ENCODE peak calls at places on chromosomes 5 and 9, in seven cellular contexts. One of them, this sample, is unnamed. For H3K9me2, the result is how much of the 10 kb centered on the place peaks cover.

GRCh38 chr5:77644443-77645157 is 6.1 kb upstream of the OTP start:
- DNase-seq in MM.1S: no peak
- DNase-seq in GM23338: peak
- DNase-seq in SK-N-SH: peak
- DNase-seq in HCT116: no peak
- DNase-seq in PC-3: no peak
- DNase-seq in PC-9: no peak
- DNase-seq in this sample: no peak

GRCh38 chr5:156835905-156836304 is 14.2 kb upstream of the PPP1R2B start:
- DNase-seq in MM.1S: peak
- DNase-seq in GM23338: peak
- DNase-seq in SK-N-SH: no peak
- DNase-seq in HCT116: peak
- DNase-seq in PC-3: peak
- DNase-seq in PC-9: no peak
- DNase-seq in this sample: peak

GRCh38 chr5:124402144-124402581 is 344.3 kb downstream of the ZNF608 start:
- DNase-seq in MM.1S: no peak
- DNase-seq in GM23338: no peak
- DNase-seq in SK-N-SH: no peak
- DNase-seq in HCT116: no peak
- DNase-seq in PC-3: peak
- DNase-seq in PC-9: peak
- DNase-seq in this sample: peak

GRCh38 chr9:110919609-110920008 is 118.7 kb downstream of the LPAR1 start:
- DNase-seq in MM.1S: no peak
- DNase-seq in GM23338: no peak
- DNase-seq in SK-N-SH: no peak
- DNase-seq in HCT116: no peak
- DNase-seq in PC-3: peak
- DNase-seq in PC-9: peak
- DNase-seq in this sample: peak

GRCh38 chr9:135962696-135963307 is 1.6 kb upstream of the UBAC1 start:
- DNase-seq in MM.1S: no peak
- DNase-seq in GM23338: no peak
- DNase-seq in SK-N-SH: no peak
- DNase-seq in HCT116: no peak
- DNase-seq in PC-3: no peak
- DNase-seq in PC-9: no peak
- DNase-seq in this sample: no peak

GRCh38 chr5:144191998-144192397 is 21.3 kb downstream of the KCTD16 start:
- DNase-seq in MM.1S: peak
- DNase-seq in GM23338: peak
- DNase-seq in SK-N-SH: no peak
- DNase-seq in HCT116: peak
- DNase-seq in PC-3: peak
- DNase-seq in PC-9: no peak
- DNase-seq in this sample: peak

GRCh38 chr5:10149911-10150310 is 99.8 kb downstream of the ATPSCKMT start:
- DNase-seq in MM.1S: no peak
- DNase-seq in GM23338: no peak
- DNase-seq in SK-N-SH: no peak
- DNase-seq in HCT116: no peak
- DNase-seq in PC-3: no peak
- DNase-seq in PC-9: no peak
- DNase-seq in this sample: no peak

GRCh38 chr5:174527936-174528557 is 196.3 kb upstream of the MSX2 start:
- DNase-seq in MM.1S: no peak
- DNase-seq in GM23338: no peak
- DNase-seq in SK-N-SH: no peak
- DNase-seq in HCT116: no peak
- DNase-seq in PC-3: no peak
- DNase-seq in PC-9: no peak
- DNase-seq in this sample: no peak

GRCh38 chr5:10656176-10656830 is 92.4 kb downstream of the ANKRD33B start:
- DNase-seq in MM.1S: no peak
- DNase-seq in GM23338: no peak
- DNase-seq in SK-N-SH: no peak
- DNase-seq in HCT116: no peak
- DNase-seq in PC-3: peak
- DNase-seq in PC-9: no peak
- DNase-seq in this sample: peak

GRCh38 chr5:152349683-152350526 is 55.2 kb downstream of the NMUR2 start:
- DNase-seq in MM.1S: peak
- DNase-seq in GM23338: peak
- DNase-seq in SK-N-SH: peak
- DNase-seq in HCT116: peak
- DNase-seq in PC-3: peak
- DNase-seq in PC-9: peak
- DNase-seq in this sample: peak

GRCh38 chr9:136644593-136645342 is 17.9 kb upstream of the EGFL7 start:
- DNase-seq in MM.1S: peak
- DNase-seq in GM23338: peak
- DNase-seq in SK-N-SH: peak
- DNase-seq in HCT116: peak
- DNase-seq in PC-3: peak
- DNase-seq in PC-9: peak
- DNase-seq in this sample: no peak

GRCh38 chr5:149386166-149386565 is 7.1 kb upstream of the IL17B start:
- DNase-seq in MM.1S: no peak
- DNase-seq in GM23338: no peak
- DNase-seq in SK-N-SH: no peak
- DNase-seq in HCT116: no peak
- DNase-seq in PC-3: no peak
- DNase-seq in PC-9: no peak
- DNase-seq in this sample: no peak

GRCh38 chr9:135907446-135908333 is at the start of gene CAMSAP1:
- DNase-seq in MM.1S: peak
- DNase-seq in GM23338: peak
- DNase-seq in SK-N-SH: peak
- DNase-seq in HCT116: peak
- DNase-seq in PC-3: peak
- DNase-seq in PC-9: peak
- DNase-seq in this sample: peak

GRCh38 chr9:116998305-116998704 is 311.2 kb downstream of the TRIM32 start:
- DNase-seq in MM.1S: peak
- DNase-seq in GM23338: peak
- DNase-seq in SK-N-SH: no peak
- DNase-seq in HCT116: no peak
- DNase-seq in PC-3: peak
- DNase-seq in PC-9: no peak
- DNase-seq in this sample: peak

GRCh38 chr5:58013542-58014258 is 446.2 kb downstream of the PLK2 start:
- DNase-seq in MM.1S: no peak
- DNase-seq in GM23338: no peak
- DNase-seq in SK-N-SH: no peak
- DNase-seq in HCT116: no peak
- DNase-seq in PC-3: no peak
- DNase-seq in PC-9: no peak
- DNase-seq in this sample: no peak

GRCh38 chr9:38228331-38229122 is 159.5 kb upstream of the SHB start:
- DNase-seq in MM.1S: no peak
- DNase-seq in GM23338: no peak
- DNase-seq in SK-N-SH: peak
- DNase-seq in HCT116: no peak
- DNase-seq in PC-3: no peak
- DNase-seq in PC-9: no peak
- DNase-seq in this sample: no peak

GRCh38 chr5:56677693-56678092 is 137.7 kb upstream of the MAP3K1 start:
- DNase-seq in MM.1S: no peak
- DNase-seq in GM23338: no peak
- DNase-seq in SK-N-SH: no peak
- DNase-seq in HCT116: no peak
- DNase-seq in PC-3: no peak
- DNase-seq in PC-9: no peak
- DNase-seq in this sample: no peak
- H3K9me2 ChIP-seq in MM.1S: under half
- H3K9me2 ChIP-seq in GM23338: under half
- H3K9me2 ChIP-seq in SK-N-SH: under half
- H3K9me2 ChIP-seq in HCT116: under half
- H3K9me2 ChIP-seq in PC-3: under half
- H3K9me2 ChIP-seq in PC-9: under half
- H3K9me2 ChIP-seq in this sample: under half

GRCh38 chr5:178436326-178436940 is 153.8 kb downstream of the COL23A1 start:
- DNase-seq in MM.1S: no peak
- DNase-seq in GM23338: no peak
- DNase-seq in SK-N-SH: no peak
- DNase-seq in HCT116: no peak
- DNase-seq in PC-3: no peak
- DNase-seq in PC-9: no peak
- DNase-seq in this sample: no peak

GRCh38 chr5:178435321-178436238 is 154.6 kb downstream of the COL23A1 start:
- DNase-seq in MM.1S: no peak
- DNase-seq in GM23338: no peak
- DNase-seq in SK-N-SH: no peak
- DNase-seq in HCT116: no peak
- DNase-seq in PC-3: no peak
- DNase-seq in PC-9: no peak
- DNase-seq in this sample: no peak

GRCh38 chr5:178433273-178433775 is 156.9 kb downstream of the COL23A1 start:
- DNase-seq in MM.1S: no peak
- DNase-seq in GM23338: no peak
- DNase-seq in SK-N-SH: no peak
- DNase-seq in HCT116: no peak
- DNase-seq in PC-3: no peak
- DNase-seq in PC-9: no peak
- DNase-seq in this sample: no peak

GRCh38 chr5:178434016-178434761 is 156.0 kb downstream of the COL23A1 start:
- DNase-seq in MM.1S: no peak
- DNase-seq in GM23338: no peak
- DNase-seq in SK-N-SH: no peak
- DNase-seq in HCT116: no peak
- DNase-seq in PC-3: no peak
- DNase-seq in PC-9: no peak
- DNase-seq in this sample: no peak

GRCh38 chr5:178434851-178435250 is 155.3 kb downstream of the COL23A1 start:
- DNase-seq in MM.1S: no peak
- DNase-seq in GM23338: no peak
- DNase-seq in SK-N-SH: peak
- DNase-seq in HCT116: no peak
- DNase-seq in PC-3: no peak
- DNase-seq in PC-9: no peak
- DNase-seq in this sample: no peak
- H3K9me2 ChIP-seq in MM.1S: under half
- H3K9me2 ChIP-seq in GM23338: under half
- H3K9me2 ChIP-seq in SK-N-SH: under half
- H3K9me2 ChIP-seq in HCT116: under half
- H3K9me2 ChIP-seq in PC-3: under half
- H3K9me2 ChIP-seq in PC-9: under half
- H3K9me2 ChIP-seq in this sample: under half

GRCh38 chr5:163874431-163874830 is 369.0 kb downstream of the MAT2B start:
- DNase-seq in MM.1S: no peak
- DNase-seq in GM23338: no peak
- DNase-seq in SK-N-SH: no peak
- DNase-seq in HCT116: no peak
- DNase-seq in PC-3: no peak
- DNase-seq in PC-9: no peak
- DNase-seq in this sample: no peak

GRCh38 chr5:163880307-163880706 is 374.9 kb downstream of the MAT2B start:
- DNase-seq in MM.1S: no peak
- DNase-seq in GM23338: no peak
- DNase-seq in SK-N-SH: no peak
- DNase-seq in HCT116: no peak
- DNase-seq in PC-3: no peak
- DNase-seq in PC-9: no peak
- DNase-seq in this sample: no peak

GRCh38 chr5:163878490-163878889 is 373.1 kb downstream of the MAT2B start:
- DNase-seq in MM.1S: no peak
- DNase-seq in GM23338: no peak
- DNase-seq in SK-N-SH: no peak
- DNase-seq in HCT116: no peak
- DNase-seq in PC-3: no peak
- DNase-seq in PC-9: no peak
- DNase-seq in this sample: no peak
- H3K9me2 ChIP-seq in MM.1S: under half
- H3K9me2 ChIP-seq in GM23338: under half
- H3K9me2 ChIP-seq in SK-N-SH: under half
- H3K9me2 ChIP-seq in HCT116: under half
- H3K9me2 ChIP-seq in PC-3: under half
- H3K9me2 ChIP-seq in PC-9: under half
- H3K9me2 ChIP-seq in this sample: under half

DNA sequence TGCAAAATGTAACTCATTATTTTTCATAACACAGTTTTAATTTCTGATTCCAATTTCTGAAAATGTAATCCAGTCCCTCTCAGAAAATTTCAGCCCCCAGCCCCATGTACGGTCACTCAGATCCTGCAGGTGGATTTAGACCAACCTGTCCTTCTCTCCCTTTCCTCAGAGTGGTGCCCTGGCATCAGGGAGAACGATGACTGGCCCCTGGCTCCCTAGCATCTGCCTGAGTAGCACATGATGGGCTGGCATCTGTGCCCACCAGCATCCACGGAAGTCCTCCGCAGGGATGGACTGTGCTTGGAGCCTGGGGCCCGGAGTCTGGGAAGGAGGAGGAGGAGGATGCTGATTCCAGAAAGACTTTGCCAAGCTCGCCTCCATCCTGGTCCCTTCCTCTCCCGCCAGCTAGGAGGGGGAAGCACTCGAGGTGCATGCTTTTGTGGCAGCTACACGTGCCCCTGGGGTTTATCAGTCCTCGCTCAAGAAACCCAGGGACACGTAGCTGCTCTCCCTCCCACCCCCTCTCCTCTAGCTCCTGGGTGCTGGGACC is 54.4 kb upstream of the RUFY1 start:
- DNase-seq in MM.1S: no peak
- DNase-seq in GM23338: no peak
- DNase-seq in SK-N-SH: peak
- DNase-seq in HCT116: no peak
- DNase-seq in PC-3: peak
- DNase-seq in PC-9: peak
- DNase-seq in this sample: no peak
- H3K9me2 ChIP-seq in MM.1S: under half
- H3K9me2 ChIP-seq in GM23338: under half
- H3K9me2 ChIP-seq in SK-N-SH: under half
- H3K9me2 ChIP-seq in HCT116: under half
- H3K9me2 ChIP-seq in PC-3: under half
- H3K9me2 ChIP-seq in PC-9: under half
- H3K9me2 ChIP-seq in this sample: under half

DNA sequence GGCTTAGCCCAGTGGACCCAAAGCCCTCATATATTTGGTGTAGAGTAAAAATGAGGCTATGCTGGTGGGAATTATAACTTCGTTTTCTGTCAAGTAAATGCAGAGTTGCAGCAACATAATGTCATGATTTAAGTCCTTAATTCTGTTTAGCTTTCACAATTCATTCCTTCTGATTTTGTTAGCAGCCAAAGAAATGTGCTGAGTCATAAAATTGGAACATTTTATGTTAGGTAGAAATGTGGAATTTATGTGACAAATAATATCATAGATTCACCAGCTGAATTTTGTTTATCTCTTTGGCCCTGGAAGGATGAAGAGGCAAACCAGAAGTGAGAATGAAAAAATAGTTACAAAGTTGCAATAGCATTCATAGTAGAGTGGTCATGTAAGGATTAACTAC is 247.0 kb downstream of the TRPM3 start:
- DNase-seq in MM.1S: no peak
- DNase-seq in GM23338: no peak
- DNase-seq in SK-N-SH: no peak
- DNase-seq in HCT116: no peak
- DNase-seq in PC-3: no peak
- DNase-seq in PC-9: no peak
- DNase-seq in this sample: peak
- H3K9me2 ChIP-seq in MM.1S: under half
- H3K9me2 ChIP-seq in GM23338: under half
- H3K9me2 ChIP-seq in SK-N-SH: under half
- H3K9me2 ChIP-seq in HCT116: under half
- H3K9me2 ChIP-seq in PC-3: under half
- H3K9me2 ChIP-seq in PC-9: under half
- H3K9me2 ChIP-seq in this sample: under half

This sample was measured in GM23248.